ENCODE peak calls at places on chromosome X, in nine cellular contexts. One of them, this sample, is unnamed.

GRCh38 chrX:10239611-10240064 is 82.9 kb downstream of the CLCN4 start:
- DNase-seq in amygdala: no peak
- DNase-seq in T-helper 9 cell: no peak
- DNase-seq in activated CD8-positive, alpha-beta T cell treated with anti-CD3 and anti-CD28 coated beads, Interleukin-2, amount 10 ng/mL, durations not matched to agents 7 days and 5 days: no peak
- DNase-seq in mesenteric fat pad: no peak
- DNase-seq in hypothalamus: no peak
- DNase-seq in naive B cell: no peak
- DNase-seq in activated effector memory CD4-positive, alpha-beta T cell treated with Interleukin-2 at 50 U/mL for 16 hours: no peak
- DNase-seq in activated CD4-positive, alpha-beta T cell treated with anti-CD3 and anti-CD28 coated beads for 1 hour: no peak
- DNase-seq in this sample: peak; percentile 28

GRCh38 chrX:150902434-150903109 is 4.1 kb upstream of the CD99L2 start:
- DNase-seq in T-helper 9 cell: no peak
- DNase-seq in activated CD4-positive, alpha-beta T cell treated with anti-CD3 and anti-CD28 coated beads for 1 hour: no peak
- DNase-seq in amygdala: no peak
- DNase-seq in hypothalamus: no peak
- DNase-seq in mesenteric fat pad: no peak
- DNase-seq in naive B cell: no peak
- DNase-seq in activated CD8-positive, alpha-beta T cell treated with anti-CD3 and anti-CD28 coated beads, Interleukin-2, amount 10 ng/mL, durations not matched to agents 7 days and 5 days: no peak
- DNase-seq in activated effector memory CD4-positive, alpha-beta T cell treated with Interleukin-2 at 50 U/mL for 16 hours: no peak
- DNase-seq in this sample: no peak

GRCh38 chrX:31036895-31037294 is 34.9 kb downstream of the FTHL17 start:
- DNase-seq in amygdala: no peak
- DNase-seq in activated CD8-positive, alpha-beta T cell treated with anti-CD3 and anti-CD28 coated beads, Interleukin-2, amount 10 ng/mL, durations not matched to agents 7 days and 5 days: no peak
- DNase-seq in mesenteric fat pad: no peak
- DNase-seq in hypothalamus: peak; percentile 19
- DNase-seq in activated CD4-positive, alpha-beta T cell treated with anti-CD3 and anti-CD28 coated beads for 1 hour: no peak
- DNase-seq in naive B cell: peak; percentile 4
- DNase-seq in activated effector memory CD4-positive, alpha-beta T cell treated with Interleukin-2 at 50 U/mL for 16 hours: no peak
- DNase-seq in T-helper 9 cell: no peak
- DNase-seq in this sample: peak; percentile 1

GRCh38 chrX:48456628-48457027 is 13.4 kb downstream of the SLC38A5 start:
- DNase-seq in activated CD8-positive, alpha-beta T cell treated with anti-CD3 and anti-CD28 coated beads, Interleukin-2, amount 10 ng/mL, durations not matched to agents 7 days and 5 days: no peak
- DNase-seq in mesenteric fat pad: no peak
- DNase-seq in T-helper 9 cell: no peak
- DNase-seq in naive B cell: no peak
- DNase-seq in hypothalamus: no peak
- DNase-seq in activated effector memory CD4-positive, alpha-beta T cell treated with Interleukin-2 at 50 U/mL for 16 hours: no peak
- DNase-seq in activated CD4-positive, alpha-beta T cell treated with anti-CD3 and anti-CD28 coated beads for 1 hour: no peak
- DNase-seq in amygdala: no peak
- DNase-seq in this sample: no peak

GRCh38 chrX:45385767-45386166 is 185.1 kb upstream of the DIPK2B start:
- DNase-seq in hypothalamus: no peak
- DNase-seq in naive B cell: no peak
- DNase-seq in mesenteric fat pad: no peak
- DNase-seq in activated CD8-positive, alpha-beta T cell treated with anti-CD3 and anti-CD28 coated beads, Interleukin-2, amount 10 ng/mL, durations not matched to agents 7 days and 5 days: no peak
- DNase-seq in T-helper 9 cell: no peak
- DNase-seq in amygdala: no peak
- DNase-seq in activated CD4-positive, alpha-beta T cell treated with anti-CD3 and anti-CD28 coated beads for 1 hour: no peak
- DNase-seq in activated effector memory CD4-positive, alpha-beta T cell treated with Interleukin-2 at 50 U/mL for 16 hours: no peak
- DNase-seq in this sample: no peak

GRCh38 chrX:150155396-150156048 is 207.6 kb upstream of the MAMLD1 start:
- DNase-seq in naive B cell: no peak
- DNase-seq in T-helper 9 cell: no peak
- DNase-seq in activated effector memory CD4-positive, alpha-beta T cell treated with Interleukin-2 at 50 U/mL for 16 hours: no peak
- DNase-seq in mesenteric fat pad: no peak
- DNase-seq in amygdala: no peak
- DNase-seq in activated CD8-positive, alpha-beta T cell treated with anti-CD3 and anti-CD28 coated beads, Interleukin-2, amount 10 ng/mL, durations not matched to agents 7 days and 5 days: no peak
- DNase-seq in activated CD4-positive, alpha-beta T cell treated with anti-CD3 and anti-CD28 coated beads for 1 hour: no peak
- DNase-seq in hypothalamus: no peak
- DNase-seq in this sample: peak; percentile 23

GRCh38 chrX:44651347-44651746 is 108.7 kb upstream of the FUNDC1 start:
- DNase-seq in T-helper 9 cell: no peak
- DNase-seq in activated effector memory CD4-positive, alpha-beta T cell treated with Interleukin-2 at 50 U/mL for 16 hours: no peak
- DNase-seq in hypothalamus: no peak
- DNase-seq in activated CD8-positive, alpha-beta T cell treated with anti-CD3 and anti-CD28 coated beads, Interleukin-2, amount 10 ng/mL, durations not matched to agents 7 days and 5 days: no peak
- DNase-seq in mesenteric fat pad: no peak
- DNase-seq in activated CD4-positive, alpha-beta T cell treated with anti-CD3 and anti-CD28 coated beads for 1 hour: no peak
- DNase-seq in amygdala: no peak
- DNase-seq in naive B cell: no peak
- DNase-seq in this sample: no peak

GRCh38 chrX:79366888-79367749 is at the start of gene ITM2A:
- DNase-seq in naive B cell: peak; percentile 25
- DNase-seq in activated effector memory CD4-positive, alpha-beta T cell treated with Interleukin-2 at 50 U/mL for 16 hours: peak; percentile 52
- DNase-seq in activated CD4-positive, alpha-beta T cell treated with anti-CD3 and anti-CD28 coated beads for 1 hour: peak; percentile 26
- DNase-seq in amygdala: peak; percentile 2
- DNase-seq in activated CD8-positive, alpha-beta T cell treated with anti-CD3 and anti-CD28 coated beads, Interleukin-2, amount 10 ng/mL, durations not matched to agents 7 days and 5 days: peak; percentile 65
- DNase-seq in T-helper 9 cell: peak; percentile 39
- DNase-seq in hypothalamus: peak; percentile 30
- DNase-seq in mesenteric fat pad: no peak
- DNase-seq in this sample: no peak

GRCh38 chrX:55640854-55641253 is 17.7 kb downstream of the FOXR2 start:
- DNase-seq in naive B cell: no peak
- DNase-seq in mesenteric fat pad: no peak
- DNase-seq in activated effector memory CD4-positive, alpha-beta T cell treated with Interleukin-2 at 50 U/mL for 16 hours: no peak
- DNase-seq in hypothalamus: no peak
- DNase-seq in activated CD8-positive, alpha-beta T cell treated with anti-CD3 and anti-CD28 coated beads, Interleukin-2, amount 10 ng/mL, durations not matched to agents 7 days and 5 days: no peak
- DNase-seq in amygdala: no peak
- DNase-seq in T-helper 9 cell: no peak
- DNase-seq in activated CD4-positive, alpha-beta T cell treated with anti-CD3 and anti-CD28 coated beads for 1 hour: no peak
- DNase-seq in this sample: no peak

GRCh38 chrX:6446588-6446987 is 88.3 kb downstream of the VCX3A start:
- DNase-seq in mesenteric fat pad: no peak
- DNase-seq in activated CD8-positive, alpha-beta T cell treated with anti-CD3 and anti-CD28 coated beads, Interleukin-2, amount 10 ng/mL, durations not matched to agents 7 days and 5 days: no peak
- DNase-seq in hypothalamus: no peak
- DNase-seq in activated CD4-positive, alpha-beta T cell treated with anti-CD3 and anti-CD28 coated beads for 1 hour: no peak
- DNase-seq in activated effector memory CD4-positive, alpha-beta T cell treated with Interleukin-2 at 50 U/mL for 16 hours: no peak
- DNase-seq in naive B cell: no peak
- DNase-seq in T-helper 9 cell: no peak
- DNase-seq in amygdala: no peak
- DNase-seq in this sample: no peak

GRCh38 chrX:38798956-38799355 is 2.3 kb upstream of the MID1IP1 start:
- DNase-seq in amygdala: no peak
- DNase-seq in activated CD4-positive, alpha-beta T cell treated with anti-CD3 and anti-CD28 coated beads for 1 hour: no peak
- DNase-seq in naive B cell: no peak
- DNase-seq in activated effector memory CD4-positive, alpha-beta T cell treated with Interleukin-2 at 50 U/mL for 16 hours: no peak
- DNase-seq in T-helper 9 cell: no peak
- DNase-seq in activated CD8-positive, alpha-beta T cell treated with anti-CD3 and anti-CD28 coated beads, Interleukin-2, amount 10 ng/mL, durations not matched to agents 7 days and 5 days: no peak
- DNase-seq in hypothalamus: no peak
- DNase-seq in mesenteric fat pad: no peak
- DNase-seq in this sample: no peak

GRCh38 chrX:41386222-41386990 is 52.4 kb downstream of the DDX3X start:
- DNase-seq in T-helper 9 cell: no peak
- DNase-seq in hypothalamus: no peak
- DNase-seq in activated effector memory CD4-positive, alpha-beta T cell treated with Interleukin-2 at 50 U/mL for 16 hours: no peak
- DNase-seq in activated CD4-positive, alpha-beta T cell treated with anti-CD3 and anti-CD28 coated beads for 1 hour: no peak
- DNase-seq in amygdala: no peak
- DNase-seq in naive B cell: no peak
- DNase-seq in mesenteric fat pad: no peak
- DNase-seq in activated CD8-positive, alpha-beta T cell treated with anti-CD3 and anti-CD28 coated beads, Interleukin-2, amount 10 ng/mL, durations not matched to agents 7 days and 5 days: no peak
- DNase-seq in this sample: no peak

GRCh38 chrX:63525491-63525890 is 174.4 kb upstream of the SPIN4 start:
- DNase-seq in naive B cell: no peak
- DNase-seq in activated effector memory CD4-positive, alpha-beta T cell treated with Interleukin-2 at 50 U/mL for 16 hours: no peak
- DNase-seq in activated CD4-positive, alpha-beta T cell treated with anti-CD3 and anti-CD28 coated beads for 1 hour: no peak
- DNase-seq in hypothalamus: no peak
- DNase-seq in activated CD8-positive, alpha-beta T cell treated with anti-CD3 and anti-CD28 coated beads, Interleukin-2, amount 10 ng/mL, durations not matched to agents 7 days and 5 days: no peak
- DNase-seq in T-helper 9 cell: no peak
- DNase-seq in mesenteric fat pad: no peak
- DNase-seq in amygdala: no peak
- DNase-seq in this sample: no peak

GRCh38 chrX:15146515-15146914 is 123.4 kb downstream of the ASB9 start:
- DNase-seq in activated CD4-positive, alpha-beta T cell treated with anti-CD3 and anti-CD28 coated beads for 1 hour: no peak
- DNase-seq in mesenteric fat pad: no peak
- DNase-seq in amygdala: no peak
- DNase-seq in activated effector memory CD4-positive, alpha-beta T cell treated with Interleukin-2 at 50 U/mL for 16 hours: no peak
- DNase-seq in naive B cell: no peak
- DNase-seq in hypothalamus: peak; percentile 0
- DNase-seq in activated CD8-positive, alpha-beta T cell treated with anti-CD3 and anti-CD28 coated beads, Interleukin-2, amount 10 ng/mL, durations not matched to agents 7 days and 5 days: no peak
- DNase-seq in T-helper 9 cell: no peak
- DNase-seq in this sample: no peak

GRCh38 chrX:85365370-85365995 is 14.0 kb downstream of the POF1B start:
- DNase-seq in hypothalamus: no peak
- DNase-seq in naive B cell: no peak
- DNase-seq in activated CD4-positive, alpha-beta T cell treated with anti-CD3 and anti-CD28 coated beads for 1 hour: no peak
- DNase-seq in amygdala: no peak
- DNase-seq in activated CD8-positive, alpha-beta T cell treated with anti-CD3 and anti-CD28 coated beads, Interleukin-2, amount 10 ng/mL, durations not matched to agents 7 days and 5 days: no peak
- DNase-seq in activated effector memory CD4-positive, alpha-beta T cell treated with Interleukin-2 at 50 U/mL for 16 hours: no peak
- DNase-seq in mesenteric fat pad: no peak
- DNase-seq in T-helper 9 cell: no peak
- DNase-seq in this sample: no peak

GRCh38 chrX:78182881-78183280 is 43.4 kb upstream of the TAF9B start:
- DNase-seq in hypothalamus: no peak
- DNase-seq in amygdala: no peak
- DNase-seq in activated effector memory CD4-positive, alpha-beta T cell treated with Interleukin-2 at 50 U/mL for 16 hours: no peak
- DNase-seq in T-helper 9 cell: no peak
- DNase-seq in mesenteric fat pad: no peak
- DNase-seq in naive B cell: no peak
- DNase-seq in activated CD4-positive, alpha-beta T cell treated with anti-CD3 and anti-CD28 coated beads for 1 hour: no peak
- DNase-seq in activated CD8-positive, alpha-beta T cell treated with anti-CD3 and anti-CD28 coated beads, Interleukin-2, amount 10 ng/mL, durations not matched to agents 7 days and 5 days: no peak
- DNase-seq in this sample: no peak

GRCh38 chrX:106481341-106481740 is 130.4 kb upstream of the RADX start:
- DNase-seq in activated effector memory CD4-positive, alpha-beta T cell treated with Interleukin-2 at 50 U/mL for 16 hours: no peak
- DNase-seq in mesenteric fat pad: no peak
- DNase-seq in activated CD8-positive, alpha-beta T cell treated with anti-CD3 and anti-CD28 coated beads, Interleukin-2, amount 10 ng/mL, durations not matched to agents 7 days and 5 days: peak; percentile 36
- DNase-seq in amygdala: no peak
- DNase-seq in T-helper 9 cell: peak; percentile 26
- DNase-seq in activated CD4-positive, alpha-beta T cell treated with anti-CD3 and anti-CD28 coated beads for 1 hour: no peak
- DNase-seq in naive B cell: peak; percentile 29
- DNase-seq in hypothalamus: peak; percentile 31
- DNase-seq in this sample: no peak

GRCh38 chrX:40406330-40406859 is 174.4 kb upstream of the ATP6AP2 start:
- DNase-seq in mesenteric fat pad: no peak
- DNase-seq in activated effector memory CD4-positive, alpha-beta T cell treated with Interleukin-2 at 50 U/mL for 16 hours: no peak
- DNase-seq in naive B cell: peak; percentile 41
- DNase-seq in T-helper 9 cell: no peak
- DNase-seq in hypothalamus: peak; percentile 1
- DNase-seq in activated CD4-positive, alpha-beta T cell treated with anti-CD3 and anti-CD28 coated beads for 1 hour: no peak
- DNase-seq in activated CD8-positive, alpha-beta T cell treated with anti-CD3 and anti-CD28 coated beads, Interleukin-2, amount 10 ng/mL, durations not matched to agents 7 days and 5 days: no peak
- DNase-seq in amygdala: no peak
- DNase-seq in this sample: no peak

GRCh38 chrX:134512566-134512965 is 52.6 kb downstream of the HPRT1 start:
- DNase-seq in mesenteric fat pad: no peak
- DNase-seq in activated CD4-positive, alpha-beta T cell treated with anti-CD3 and anti-CD28 coated beads for 1 hour: no peak
- DNase-seq in T-helper 9 cell: no peak
- DNase-seq in activated effector memory CD4-positive, alpha-beta T cell treated with Interleukin-2 at 50 U/mL for 16 hours: no peak
- DNase-seq in hypothalamus: no peak
- DNase-seq in activated CD8-positive, alpha-beta T cell treated with anti-CD3 and anti-CD28 coated beads, Interleukin-2, amount 10 ng/mL, durations not matched to agents 7 days and 5 days: no peak
- DNase-seq in amygdala: no peak
- DNase-seq in naive B cell: no peak
- DNase-seq in this sample: no peak

GRCh38 chrX:74251006-74251930 is 52.7 kb upstream of the ZCCHC13 start:
- DNase-seq in T-helper 9 cell: no peak
- DNase-seq in activated effector memory CD4-positive, alpha-beta T cell treated with Interleukin-2 at 50 U/mL for 16 hours: no peak
- DNase-seq in naive B cell: no peak
- DNase-seq in hypothalamus: no peak
- DNase-seq in amygdala: no peak
- DNase-seq in activated CD8-positive, alpha-beta T cell treated with anti-CD3 and anti-CD28 coated beads, Interleukin-2, amount 10 ng/mL, durations not matched to agents 7 days and 5 days: no peak
- DNase-seq in mesenteric fat pad: no peak
- DNase-seq in activated CD4-positive, alpha-beta T cell treated with anti-CD3 and anti-CD28 coated beads for 1 hour: no peak
- DNase-seq in this sample: peak; percentile 43

GRCh38 chrX:22389544-22390243 is 117.0 kb downstream of the CBLL2 start:
- DNase-seq in T-helper 9 cell: no peak
- DNase-seq in hypothalamus: no peak
- DNase-seq in activated effector memory CD4-positive, alpha-beta T cell treated with Interleukin-2 at 50 U/mL for 16 hours: no peak
- DNase-seq in activated CD4-positive, alpha-beta T cell treated with anti-CD3 and anti-CD28 coated beads for 1 hour: no peak
- DNase-seq in amygdala: no peak
- DNase-seq in activated CD8-positive, alpha-beta T cell treated with anti-CD3 and anti-CD28 coated beads, Interleukin-2, amount 10 ng/mL, durations not matched to agents 7 days and 5 days: no peak
- DNase-seq in mesenteric fat pad: no peak
- DNase-seq in naive B cell: no peak
- DNase-seq in this sample: peak; percentile 47

GRCh38 chrX:23694606-23695005 is 27.3 kb downstream of the PRDX4 start:
- DNase-seq in activated CD4-positive, alpha-beta T cell treated with anti-CD3 and anti-CD28 coated beads for 1 hour: peak; percentile 24
- DNase-seq in T-helper 9 cell: peak; percentile 23
- DNase-seq in naive B cell: peak; percentile 36
- DNase-seq in activated CD8-positive, alpha-beta T cell treated with anti-CD3 and anti-CD28 coated beads, Interleukin-2, amount 10 ng/mL, durations not matched to agents 7 days and 5 days: peak; percentile 52
- DNase-seq in amygdala: no peak
- DNase-seq in activated effector memory CD4-positive, alpha-beta T cell treated with Interleukin-2 at 50 U/mL for 16 hours: peak; percentile 0
- DNase-seq in mesenteric fat pad: no peak
- DNase-seq in hypothalamus: peak; percentile 49
- DNase-seq in this sample: peak; percentile 4

This sample was measured in AG09319.